ENCODE peak calls at places on chromosomes 4 and X, in eight cellular contexts. L is vagina, R is SK-N-MC, G is K562, P is GM23338, N is SK-N-SH, K is HCT116, V is HepG2. Z is an unnamed sample.

GRCh38 chr4:74065115-74065642 is 26.7 kb upstream of the CXCL3 start:
- DNase-seq in L (no peak), R (no peak), G (no peak), P (no peak), N (no peak), K (no peak), V (no peak), Z (no peak)

GRCh38 chr4:148962539-148963290 is 520.5 kb upstream of the NR3C2 start:
- DNase-seq in L (no peak), R (no peak), G (no peak), P (no peak), N (no peak), K (no peak), V (no peak), Z (no peak)

GRCh38 chr4:35151816-35152572 is 1092.3 kb downstream of the ARAP2 start:
- DNase-seq in L (no peak), R (no peak), G (peak; percentile 11), P (peak; percentile 66), N (peak; percentile 20), K (peak; percentile 29), V (peak; percentile 32), Z (no peak)

GRCh38 chr4:2507855-2508254 is 28.6 kb upstream of the FAM193A start:
- DNase-seq in L (no peak), R (no peak), G (no peak), P (no peak), N (no peak), K (no peak), V (no peak), Z (no peak)

GRCh38 chrX:7083468-7084396 is 63.8 kb upstream of the STS start:
- DNase-seq in L (no peak), R (peak; percentile 24), G (no peak), P (no peak), N (no peak), K (peak; percentile 23), V (no peak), Z (no peak)

GRCh38 chr4:80335554-80336358 is at the start of gene CFAP299:
- DNase-seq in L (no peak), R (peak; percentile 6), G (peak; percentile 86), P (peak; percentile 96), N (peak; percentile 89), K (peak; percentile 70), V (peak; percentile 79), Z (peak; percentile 74)

GRCh38 chr4:153792007-153792892 is 3.4 kb upstream of the SFRP2 start:
- DNase-seq in L (no peak), R (no peak), G (peak; percentile 40), P (peak; percentile 96), N (peak; percentile 82), K (no peak), V (no peak), Z (no peak)

GRCh38 chr4:36281384-36282106 is at the start of gene DTHD1:
- DNase-seq in L (no peak), R (no peak), G (no peak), P (no peak), N (no peak), K (no peak), V (no peak), Z (no peak)

GRCh38 chrX:147710301-147710700 is 201.4 kb upstream of the FMR1 start:
- DNase-seq in L (no peak), R (no peak), G (no peak), P (peak; percentile 9), N (no peak), K (no peak), V (no peak), Z (no peak)

GRCh38 chr4:17647176-17647806 is 32.9 kb downstream of the MED28 start:
- DNase-seq in L (no peak), R (no peak), G (no peak), P (no peak), N (no peak), K (no peak), V (no peak), Z (no peak)

GRCh38 chr4:74659576-74660411 is 134.5 kb downstream of the BTC start:
- DNase-seq in L (no peak), R (no peak), G (peak; percentile 23), P (no peak), N (no peak), K (peak; percentile 100), V (peak; percentile 92), Z (peak; percentile 5)

GRCh38 chrX:87392369-87392768 is 125.2 kb upstream of the KLHL4 start:
- DNase-seq in L (no peak), R (no peak), G (no peak), P (no peak), N (no peak), K (no peak), V (no peak), Z (no peak)

GRCh38 chrX:35040871-35041270 is 98.3 kb downstream of the FAM47B start:
- DNase-seq in L (no peak), R (no peak), G (no peak), P (no peak), N (no peak), K (no peak), V (no peak), Z (no peak)

GRCh38 chr4:151460434-151460833 is 51.5 kb downstream of the FHIP1A start:
- DNase-seq in L (no peak), R (no peak), G (no peak), P (no peak), N (no peak), K (no peak), V (no peak), Z (no peak)

GRCh38 chr4:25663778-25664177 is 8.1 kb downstream of the SLC34A2 start:
- DNase-seq in L (no peak), R (no peak), G (no peak), P (no peak), N (no peak), K (no peak), V (no peak), Z (no peak)

GRCh38 chrX:65392284-65392683 is 142.3 kb downstream of the LAS1L start:
- DNase-seq in L (no peak), R (no peak), G (no peak), P (no peak), N (no peak), K (no peak), V (no peak), Z (no peak)

GRCh38 chr4:109169160-109169559 is 133.3 kb downstream of the COL25A1 start:
- DNase-seq in L (no peak), R (no peak), G (no peak), P (no peak), N (no peak), K (no peak), V (no peak), Z (no peak)

GRCh38 chrX:103697687-103698086 is 11.2 kb upstream of the MORF4L2 start:
- DNase-seq in L (peak; percentile 10), R (no peak), G (no peak), P (peak; percentile 25), N (no peak), K (no peak), V (no peak), Z (no peak)
- H3K27ac ChIP-seq in L (no peak overlapping the region), R (no peak overlapping the region), G (no peak overlapping the region), P (no peak overlapping the region), N (no peak overlapping the region), K (no peak overlapping the region), V (no peak overlapping the region), Z (no peak overlapping the region)

DNA sequence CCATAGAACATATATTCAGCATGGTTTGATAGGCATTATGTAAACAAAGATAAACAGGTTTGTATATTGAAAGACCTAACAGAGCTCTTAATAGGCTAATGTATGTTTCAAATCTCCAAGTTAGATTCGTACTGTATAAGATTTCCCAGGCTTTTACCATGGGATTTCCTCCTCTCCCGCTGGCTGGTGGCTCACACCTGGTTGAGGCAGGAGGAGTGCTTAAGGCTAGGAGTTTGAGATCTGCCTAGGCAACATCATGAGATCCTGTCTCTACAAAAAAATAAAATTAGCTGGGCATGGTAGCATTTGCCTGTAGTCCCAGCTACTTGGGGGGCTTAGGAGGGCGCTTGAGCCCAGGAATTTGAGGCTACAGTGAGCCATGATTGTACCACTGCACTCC is 5.4 kb downstream of the CPE start:
- DNase-seq in L (no peak), R (no peak), G (no peak), P (no peak), N (no peak), K (no peak), V (no peak), Z (no peak)
- TF ChIP-seq POLR2AphosphoS5 in L (no peak), R (no peak), G (no peak), P (no peak), N (no peak), K (no peak), V (no peak), Z (no peak)

GRCh38 chr4:158958489-158959270 is 144.2 kb upstream of the RAPGEF2 start:
- DNase-seq in L (no peak), R (no peak), G (no peak), P (no peak), N (no peak), K (no peak), V (no peak), Z (no peak)
- H3K27ac ChIP-seq in L (no peak overlapping the region), R (peak overlapping the region; percentile 2), G (no peak overlapping the region), P (no peak overlapping the region), N (no peak overlapping the region), K (no peak overlapping the region), V (no peak overlapping the region), Z (no peak overlapping the region)

GRCh38 chrX:10795721-10796120 is 175.3 kb upstream of the MID1 start:
- DNase-seq in L (no peak), R (no peak), G (no peak), P (no peak), N (no peak), K (no peak), V (no peak), Z (peak; percentile 13)

GRCh38 chrX:10797493-10797892 is 177.1 kb upstream of the MID1 start:
- DNase-seq in L (no peak), R (no peak), G (no peak), P (no peak), N (no peak), K (no peak), V (no peak), Z (no peak)

DNA sequence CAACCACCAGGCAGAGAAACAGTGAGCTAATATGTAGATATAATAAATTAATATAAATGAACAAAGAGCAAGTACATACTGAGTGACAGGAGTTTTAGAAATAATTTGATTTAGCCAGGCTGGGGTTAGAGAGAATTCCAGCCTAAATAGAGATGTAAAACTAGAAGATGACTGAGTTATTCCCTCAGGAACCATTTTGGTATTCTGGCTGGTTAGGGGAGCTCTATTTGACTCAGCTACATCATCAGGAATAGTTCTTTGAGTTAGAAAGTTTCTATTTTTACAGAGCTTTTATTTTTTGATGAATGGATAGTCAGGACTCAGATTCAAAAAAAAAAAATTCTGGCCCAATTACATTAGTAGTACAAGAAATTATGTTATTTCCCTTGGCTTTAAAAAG is 180.4 kb upstream of the MID1 start:
- DNase-seq in L (no peak), R (no peak), G (no peak), P (no peak), N (no peak), K (no peak), V (no peak), Z (no peak)
- TF ChIP-seq POLR2AphosphoS5 in L (no peak), R (no peak), G (no peak), P (no peak), N (no peak), K (no peak), V (no peak), Z (no peak)

GRCh38 chr4:130712038-130712437 is 1616.1 kb downstream of the C4orf33 start:
- DNase-seq in L (no peak), R (no peak), G (no peak), P (no peak), N (no peak), K (no peak), V (no peak), Z (no peak)
- H3K27ac ChIP-seq in L (no peak overlapping the region), R (no peak overlapping the region), G (no peak overlapping the region), P (no peak overlapping the region), N (no peak overlapping the region), K (no peak overlapping the region), V (no peak overlapping the region), Z (no peak overlapping the region)

GRCh38 chr4:102687982-102688433 is 72.8 kb downstream of the MANBA start:
- DNase-seq in L (no peak), R (no peak), G (no peak), P (no peak), N (no peak), K (no peak), V (no peak), Z (no peak)
- TF ChIP-seq POLR2AphosphoS5 in L (no peak), R (no peak), G (no peak), P (no peak), N (no peak), K (no peak), V (no peak), Z (no peak)